ENCODE peak calls at places on chromosomes 7 and 10, in nine cellular contexts. One of them, this sample, is unnamed.

GRCh38 chr10:71094712-71095390 is 117.5 kb upstream of the UNC5B start:
- DNase-seq in ACHN: no peak
- DNase-seq in neural progenitor cell: no peak
- DNase-seq in HL-60: no peak
- DNase-seq in NCI-H446: no peak
- DNase-seq in head of caudate nucleus: no peak
- DNase-seq in left ventricle myocardium inferior: no peak
- DNase-seq in activated naive CD4-positive, alpha-beta T cell treated with Interleukin-2 at 50 U/mL for 16 hours: no peak
- DNase-seq in C1 segment of cervical spinal cord: no peak
- DNase-seq in this sample: no peak

GRCh38 chr7:156376317-156376716 is 264.3 kb upstream of the RNF32 start:
- DNase-seq in C1 segment of cervical spinal cord: no peak
- DNase-seq in left ventricle myocardium inferior: no peak
- DNase-seq in neural progenitor cell: no peak
- DNase-seq in NCI-H446: no peak
- DNase-seq in head of caudate nucleus: no peak
- DNase-seq in HL-60: no peak
- DNase-seq in ACHN: no peak
- DNase-seq in activated naive CD4-positive, alpha-beta T cell treated with Interleukin-2 at 50 U/mL for 16 hours: no peak
- DNase-seq in this sample: no peak

GRCh38 chr10:36171546-36171945 is 529.5 kb upstream of the FZD8 start:
- DNase-seq in left ventricle myocardium inferior: no peak
- DNase-seq in NCI-H446: no peak
- DNase-seq in C1 segment of cervical spinal cord: no peak
- DNase-seq in neural progenitor cell: peak
- DNase-seq in head of caudate nucleus: no peak
- DNase-seq in ACHN: peak
- DNase-seq in activated naive CD4-positive, alpha-beta T cell treated with Interleukin-2 at 50 U/mL for 16 hours: no peak
- DNase-seq in HL-60: no peak
- DNase-seq in this sample: no peak

GRCh38 chr7:43693687-43694398 is 35.5 kb downstream of the COA1 start:
- DNase-seq in C1 segment of cervical spinal cord: no peak
- DNase-seq in NCI-H446: no peak
- DNase-seq in head of caudate nucleus: no peak
- DNase-seq in HL-60: no peak
- DNase-seq in neural progenitor cell: no peak
- DNase-seq in ACHN: peak
- DNase-seq in activated naive CD4-positive, alpha-beta T cell treated with Interleukin-2 at 50 U/mL for 16 hours: no peak
- DNase-seq in left ventricle myocardium inferior: no peak
- DNase-seq in this sample: no peak

GRCh38 chr7:105654994-105655900 is 74.0 kb upstream of the EFCAB10 start:
- DNase-seq in HL-60: no peak
- DNase-seq in head of caudate nucleus: no peak
- DNase-seq in NCI-H446: no peak
- DNase-seq in activated naive CD4-positive, alpha-beta T cell treated with Interleukin-2 at 50 U/mL for 16 hours: no peak
- DNase-seq in left ventricle myocardium inferior: no peak
- DNase-seq in neural progenitor cell: peak
- DNase-seq in ACHN: peak
- DNase-seq in C1 segment of cervical spinal cord: no peak
- DNase-seq in this sample: no peak

GRCh38 chr10:103120977-103121735 is 71.9 kb downstream of the NT5C2 start:
- DNase-seq in HL-60: no peak
- DNase-seq in neural progenitor cell: no peak
- DNase-seq in activated naive CD4-positive, alpha-beta T cell treated with Interleukin-2 at 50 U/mL for 16 hours: no peak
- DNase-seq in NCI-H446: no peak
- DNase-seq in C1 segment of cervical spinal cord: no peak
- DNase-seq in left ventricle myocardium inferior: no peak
- DNase-seq in ACHN: no peak
- DNase-seq in head of caudate nucleus: no peak
- DNase-seq in this sample: no peak

GRCh38 chr10:25017247-25017590 is 807 bp downstream of the THNSL1 start:
- DNase-seq in HL-60: no peak
- DNase-seq in left ventricle myocardium inferior: no peak
- DNase-seq in activated naive CD4-positive, alpha-beta T cell treated with Interleukin-2 at 50 U/mL for 16 hours: peak
- DNase-seq in NCI-H446: no peak
- DNase-seq in neural progenitor cell: peak
- DNase-seq in head of caudate nucleus: peak
- DNase-seq in ACHN: peak
- DNase-seq in C1 segment of cervical spinal cord: peak
- DNase-seq in this sample: no peak

GRCh38 chr10:99172130-99172738 is 63.4 kb downstream of the HPSE2 start:
- DNase-seq in ACHN: peak
- DNase-seq in left ventricle myocardium inferior: no peak
- DNase-seq in head of caudate nucleus: peak
- DNase-seq in NCI-H446: peak
- DNase-seq in activated naive CD4-positive, alpha-beta T cell treated with Interleukin-2 at 50 U/mL for 16 hours: no peak
- DNase-seq in neural progenitor cell: peak
- DNase-seq in HL-60: no peak
- DNase-seq in C1 segment of cervical spinal cord: no peak
- DNase-seq in this sample: no peak

GRCh38 chr7:155824195-155824915 is 12.1 kb upstream of the SHH start:
- DNase-seq in left ventricle myocardium inferior: no peak
- DNase-seq in activated naive CD4-positive, alpha-beta T cell treated with Interleukin-2 at 50 U/mL for 16 hours: no peak
- DNase-seq in NCI-H446: no peak
- DNase-seq in head of caudate nucleus: no peak
- DNase-seq in HL-60: no peak
- DNase-seq in neural progenitor cell: no peak
- DNase-seq in C1 segment of cervical spinal cord: no peak
- DNase-seq in ACHN: no peak
- DNase-seq in this sample: no peak

GRCh38 chr7:128876978-128877755 is 14.5 kb downstream of the ATP6V1F start:
- DNase-seq in HL-60: no peak
- DNase-seq in C1 segment of cervical spinal cord: no peak
- DNase-seq in neural progenitor cell: no peak
- DNase-seq in left ventricle myocardium inferior: peak
- DNase-seq in NCI-H446: no peak
- DNase-seq in activated naive CD4-positive, alpha-beta T cell treated with Interleukin-2 at 50 U/mL for 16 hours: no peak
- DNase-seq in ACHN: no peak
- DNase-seq in head of caudate nucleus: peak
- DNase-seq in this sample: no peak

GRCh38 chr10:29865700-29866355 is 193.6 kb downstream of the JCAD start:
- DNase-seq in NCI-H446: no peak
- DNase-seq in neural progenitor cell: no peak
- DNase-seq in HL-60: no peak
- DNase-seq in head of caudate nucleus: no peak
- DNase-seq in ACHN: no peak
- DNase-seq in activated naive CD4-positive, alpha-beta T cell treated with Interleukin-2 at 50 U/mL for 16 hours: no peak
- DNase-seq in C1 segment of cervical spinal cord: no peak
- DNase-seq in left ventricle myocardium inferior: no peak
- DNase-seq in this sample: no peak

GRCh38 chr10:3000063-3000462 is 67.3 kb upstream of the PFKP start:
- DNase-seq in head of caudate nucleus: no peak
- DNase-seq in C1 segment of cervical spinal cord: no peak
- DNase-seq in left ventricle myocardium inferior: no peak
- DNase-seq in NCI-H446: no peak
- DNase-seq in ACHN: no peak
- DNase-seq in HL-60: no peak
- DNase-seq in neural progenitor cell: no peak
- DNase-seq in activated naive CD4-positive, alpha-beta T cell treated with Interleukin-2 at 50 U/mL for 16 hours: no peak
- DNase-seq in this sample: no peak

GRCh38 chr7:27670177-27670576 is 7.5 kb upstream of the HIBADH start:
- DNase-seq in head of caudate nucleus: no peak
- DNase-seq in HL-60: no peak
- DNase-seq in left ventricle myocardium inferior: no peak
- DNase-seq in neural progenitor cell: no peak
- DNase-seq in C1 segment of cervical spinal cord: no peak
- DNase-seq in NCI-H446: no peak
- DNase-seq in activated naive CD4-positive, alpha-beta T cell treated with Interleukin-2 at 50 U/mL for 16 hours: no peak
- DNase-seq in ACHN: no peak
- DNase-seq in this sample: no peak